ENCODE peak calls at places on chromosomes 6 and 20, in eight cellular contexts. U is GM20000; H is CD4-positive, alpha-beta T cell; K is CD8-positive, alpha-beta T cell; C is hepatocyte; M is BJ; G is IMR-90; O is thoracic aorta. V is an unnamed sample.

GRCh38 chr6:167849846-167850459 is 23.2 kb downstream of the AFDN start:
- DNase-seq in O (no peak), K (no peak), H (no peak), G (no peak), U (no peak), C (peak), M (no peak), V (no peak)

GRCh38 chr20:50980071-50980681 is 21.6 kb downstream of the MOCS3 start:
- DNase-seq in O (no peak), U (no peak), M (peak), G (peak), K (no peak), C (peak), H (no peak), V (peak)

GRCh38 chr6:24428615-24429014 is 25.9 kb downstream of the MRS2 start:
- DNase-seq in K (no peak), C (no peak), O (no peak), H (no peak), M (no peak), U (no peak), G (peak), V (no peak)

GRCh38 chr6:99270852-99271251 is 78.6 kb downstream of the FAXC start:
- DNase-seq in H (no peak), K (no peak), O (no peak), G (no peak), C (no peak), M (no peak), U (no peak), V (no peak)

GRCh38 chr20:10079964-10080363 is 45.2 kb downstream of the ANKEF1 start:
- DNase-seq in H (no peak), C (no peak), K (no peak), U (no peak), G (peak), O (no peak), M (peak), V (peak)

GRCh38 chr6:118468682-118469465 is 79.2 kb upstream of the PLN start:
- DNase-seq in U (no peak), H (no peak), O (no peak), K (no peak), M (no peak), C (peak), G (peak), V (no peak)

GRCh38 chr6:108176281-108177089 is 10.7 kb downstream of the NR2E1 start:
- DNase-seq in U (no peak), O (no peak), H (no peak), C (no peak), M (no peak), G (no peak), K (no peak), V (no peak)

GRCh38 chr6:11043961-11044711 is at the start of gene ELOVL2:
- DNase-seq in G (peak), M (no peak), K (peak), H (peak), C (peak), U (peak), O (no peak), V (no peak)

GRCh38 chr6:164207024-164207423 is 792.5 kb downstream of the QKI start:
- DNase-seq in C (no peak), H (no peak), K (no peak), U (no peak), O (no peak), G (no peak), M (no peak), V (no peak)

GRCh38 chr20:10537850-10538480 is 102.9 kb downstream of the SLX4IP start:
- DNase-seq in H (no peak), K (no peak), U (no peak), O (no peak), M (no peak), C (no peak), G (peak), V (no peak)

GRCh38 chr6:35485402-35485877 is 11.4 kb downstream of the TEAD3 start:
- DNase-seq in U (no peak), K (no peak), O (no peak), C (peak), H (no peak), M (no peak), G (no peak), V (no peak)

GRCh38 chr6:149983145-149983544 is 19.4 kb downstream of the ULBP1 start:
- DNase-seq in G (no peak), O (no peak), H (no peak), M (no peak), U (no peak), C (no peak), K (no peak), V (no peak)

GRCh38 chr6:34284563-34285545 is 36.0 kb upstream of the SMIM29 start:
- DNase-seq in O (no peak), M (peak), C (no peak), H (no peak), K (no peak), G (peak), U (no peak), V (peak)

GRCh38 chr6:10409160-10409765 is 5.6 kb downstream of the TFAP2A start:
- DNase-seq in U (no peak), O (no peak), K (no peak), M (no peak), H (no peak), G (no peak), C (no peak), V (no peak)

GRCh38 chr6:18248698-18249097 is 15.6 kb downstream of the DEK start:
- DNase-seq in U (no peak), G (no peak), H (no peak), M (no peak), C (no peak), K (no peak), O (no peak), V (no peak)

GRCh38 chr6:164085552-164086325 is 671.2 kb downstream of the QKI start:
- DNase-seq in C (no peak), H (no peak), G (no peak), K (no peak), U (no peak), O (peak), M (no peak), V (no peak)

GRCh38 chr6:79604583-79605037 is 26.5 kb upstream of the SH3BGRL2 start:
- DNase-seq in K (no peak), O (no peak), M (no peak), G (peak), C (peak), H (no peak), U (no peak), V (no peak)

GRCh38 chr6:169328112-169328801 is 74.6 kb upstream of the THBS2 start:
- DNase-seq in C (peak), O (no peak), G (peak), M (no peak), U (no peak), K (no peak), H (no peak), V (no peak)

GRCh38 chr20:34396408-34396807 is 33.3 kb downstream of the ITCH start:
- DNase-seq in M (no peak), C (no peak), G (no peak), H (no peak), K (no peak), U (no peak), O (no peak), V (no peak)

GRCh38 chr20:37943033-37943432 is 40.1 kb downstream of the VSTM2L start:
- DNase-seq in G (no peak), K (no peak), M (no peak), H (no peak), C (no peak), U (no peak), O (no peak), V (no peak)

DNA sequence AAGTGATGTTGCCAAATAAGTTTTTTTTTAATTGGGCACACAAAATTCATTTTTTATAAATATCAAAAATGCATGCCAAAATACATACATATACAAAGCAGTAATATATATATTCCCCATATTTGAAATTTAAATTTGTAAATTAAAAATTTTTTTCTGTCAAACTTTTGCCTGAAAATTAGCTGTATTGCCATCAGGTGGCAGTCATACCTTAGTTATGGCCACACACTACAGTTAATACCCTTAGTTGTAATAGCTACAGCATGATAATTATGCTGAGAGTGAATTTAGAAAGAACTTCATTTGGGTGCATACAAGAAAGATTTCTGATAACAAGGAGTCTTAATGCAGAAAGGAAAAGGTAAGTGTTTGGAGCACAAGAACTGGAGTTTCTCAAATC is 46.2 kb upstream of the SDHAF4 start:
- DNase-seq in K (no peak), M (no peak), O (no peak), U (peak), H (no peak), C (peak), G (peak), V (no peak)
- TF ChIP-seq CTCF in K (peak), M (peak), O (no peak), U (no peak), H (peak), C (peak), G (peak), V (peak)

DNA sequence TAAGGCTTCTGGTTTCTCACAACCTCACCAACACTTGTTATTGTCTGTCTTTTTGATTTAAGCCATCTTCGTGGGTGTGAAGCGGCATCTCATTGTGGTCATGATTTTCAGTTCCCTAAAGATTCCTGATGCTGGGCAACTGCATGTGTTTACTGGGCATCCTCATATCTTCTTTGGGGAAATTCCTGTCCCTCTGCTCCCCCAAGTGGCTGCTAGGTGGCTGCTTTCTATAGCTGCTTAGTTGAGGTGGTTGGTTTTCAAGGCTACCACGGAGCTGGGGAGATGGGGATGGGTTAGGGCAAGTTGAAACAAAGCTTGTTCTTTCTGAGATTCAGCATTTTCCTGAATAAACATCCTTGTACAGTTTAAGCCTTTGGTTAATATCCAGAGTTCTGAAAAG is 403.9 kb upstream of the SULF2 start:
- DNase-seq in G (no peak), U (peak), M (no peak), K (no peak), H (no peak), C (no peak), O (no peak), V (peak)
- TF ChIP-seq CTCF in G (no peak), U (peak), M (peak), K (no peak), H (no peak), C (peak), O (no peak), V (peak)

DNA sequence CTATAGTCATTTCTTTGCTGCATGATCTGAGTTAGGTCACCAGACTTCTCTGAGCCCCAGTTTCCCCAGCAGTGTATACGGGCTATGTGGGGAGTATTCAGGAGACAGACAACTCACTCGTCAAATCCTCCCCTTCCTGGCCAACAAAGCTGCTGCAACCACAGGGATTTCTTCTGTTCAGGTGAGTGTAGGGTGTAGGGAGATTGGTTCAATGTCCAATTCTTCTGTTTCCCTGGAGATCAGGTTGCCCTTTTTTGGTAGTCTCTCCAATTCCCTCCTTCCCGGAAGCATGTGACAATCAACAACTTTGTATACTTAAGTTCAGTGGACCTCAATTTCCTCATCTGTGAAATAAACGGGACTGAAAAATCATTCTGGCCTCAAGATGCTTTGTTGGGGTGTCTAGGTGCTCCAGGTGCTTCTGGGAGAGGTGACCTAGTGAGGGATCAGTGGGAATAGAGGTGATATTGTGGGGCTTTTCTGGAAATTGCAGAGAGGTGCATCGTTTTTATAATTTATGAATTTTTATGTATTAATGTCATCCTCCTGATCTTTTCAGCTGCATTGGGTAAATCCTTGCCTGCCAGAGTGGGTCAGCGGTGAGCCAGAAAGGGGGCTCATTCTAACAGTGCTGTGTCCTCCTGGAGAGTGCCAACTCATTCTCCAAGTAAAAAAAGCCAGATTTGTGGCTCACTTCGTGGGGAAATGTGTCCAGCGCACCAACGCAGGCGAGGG is 594 bp upstream of the CDKN1A start:
- DNase-seq in K (no peak), G (no peak), O (no peak), H (no peak), C (peak), M (no peak), U (no peak), V (no peak)
- TF ChIP-seq CTCF in K (no peak), G (no peak), O (no peak), H (no peak), C (no peak), M (no peak), U (no peak), V (no peak)

DNA sequence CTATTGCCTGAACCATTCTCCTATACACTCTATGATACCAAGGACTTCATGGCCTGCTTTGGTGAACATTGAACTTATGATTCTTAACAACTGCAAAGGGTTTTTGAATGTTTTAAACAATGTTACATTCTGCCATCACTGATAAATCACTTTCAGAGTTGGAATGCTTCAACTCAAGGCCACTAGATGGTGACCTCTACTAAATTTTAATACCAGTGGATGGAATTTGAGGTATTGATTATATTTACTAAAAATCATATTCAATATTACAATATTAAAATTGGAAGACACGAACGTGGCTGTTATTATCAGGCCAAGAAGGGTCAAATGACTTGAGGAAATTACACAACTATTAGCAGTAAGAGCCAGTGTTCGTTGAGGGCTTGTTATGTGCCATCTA is 18.6 kb downstream of the MYCT1 start:
- DNase-seq in O (no peak), C (no peak), K (no peak), H (no peak), G (no peak), M (no peak), U (no peak), V (no peak)
- TF ChIP-seq CTCF in O (no peak), C (no peak), K (no peak), H (no peak), G (peak), M (peak), U (no peak), V (no peak)

GRCh38 chr6:146027586-146028249 is 1.1 kb upstream of the GRM1 start:
- DNase-seq in G (no peak), K (no peak), O (no peak), C (no peak), H (no peak), M (no peak), U (no peak), V (no peak)
- TF ChIP-seq CTCF in G (no peak), K (no peak), O (no peak), C (no peak), H (no peak), M (no peak), U (no peak), V (no peak)

GRCh38 chr20:31544600-31544999 is 30.4 kb downstream of the HM13 start:
- DNase-seq in C (no peak), G (no peak), M (no peak), K (no peak), O (no peak), U (no peak), H (no peak), V (no peak)

GRCh38 chr20:31549513-31549880 is 35.3 kb downstream of the HM13 start:
- DNase-seq in M (no peak), G (no peak), U (no peak), H (no peak), O (no peak), C (peak), K (no peak), V (no peak)

GRCh38 chr20:31547720-31548298 is 33.6 kb downstream of the HM13 start:
- DNase-seq in M (no peak), C (no peak), K (no peak), H (no peak), U (no peak), G (no peak), O (no peak), V (no peak)

GRCh38 chr20:31548823-31549512 is 34.7 kb downstream of the HM13 start:
- DNase-seq in G (no peak), U (no peak), O (no peak), C (peak), K (no peak), M (no peak), H (no peak), V (no peak)

GRCh38 chr20:31547017-31547675 is 32.9 kb downstream of the HM13 start:
- DNase-seq in H (peak), C (peak), M (peak), U (peak), K (peak), G (peak), O (no peak), V (peak)
- TF ChIP-seq CTCF in H (no peak), C (no peak), M (peak), U (no peak), K (no peak), G (no peak), O (no peak), V (no peak)

GRCh38 chr6:29516108-29516507 is 28.4 kb upstream of the MAS1L start:
- DNase-seq in G (peak), C (no peak), H (no peak), U (no peak), K (no peak), M (no peak), O (no peak), V (no peak)

GRCh38 chr6:29517728-29518440 is 30.1 kb upstream of the MAS1L start:
- DNase-seq in G (no peak), C (no peak), O (no peak), K (no peak), H (no peak), U (no peak), M (no peak), V (no peak)

GRCh38 chr6:29519291-29520010 is 31.7 kb upstream of the MAS1L start:
- DNase-seq in M (no peak), O (no peak), K (no peak), U (no peak), H (no peak), C (no peak), G (no peak), V (no peak)

GRCh38 chr6:29520232-29520631 is 32.5 kb upstream of the MAS1L start:
- DNase-seq in C (no peak), G (no peak), H (no peak), M (no peak), U (no peak), K (no peak), O (no peak), V (no peak)

GRCh38 chr6:29517245-29517644 is 29.5 kb upstream of the MAS1L start:
- DNase-seq in K (no peak), G (no peak), M (no peak), U (no peak), O (no peak), H (no peak), C (no peak), V (no peak)
- TF ChIP-seq CTCF in K (no peak), G (no peak), M (no peak), U (no peak), O (no peak), H (no peak), C (no peak), V (no peak)

DNA sequence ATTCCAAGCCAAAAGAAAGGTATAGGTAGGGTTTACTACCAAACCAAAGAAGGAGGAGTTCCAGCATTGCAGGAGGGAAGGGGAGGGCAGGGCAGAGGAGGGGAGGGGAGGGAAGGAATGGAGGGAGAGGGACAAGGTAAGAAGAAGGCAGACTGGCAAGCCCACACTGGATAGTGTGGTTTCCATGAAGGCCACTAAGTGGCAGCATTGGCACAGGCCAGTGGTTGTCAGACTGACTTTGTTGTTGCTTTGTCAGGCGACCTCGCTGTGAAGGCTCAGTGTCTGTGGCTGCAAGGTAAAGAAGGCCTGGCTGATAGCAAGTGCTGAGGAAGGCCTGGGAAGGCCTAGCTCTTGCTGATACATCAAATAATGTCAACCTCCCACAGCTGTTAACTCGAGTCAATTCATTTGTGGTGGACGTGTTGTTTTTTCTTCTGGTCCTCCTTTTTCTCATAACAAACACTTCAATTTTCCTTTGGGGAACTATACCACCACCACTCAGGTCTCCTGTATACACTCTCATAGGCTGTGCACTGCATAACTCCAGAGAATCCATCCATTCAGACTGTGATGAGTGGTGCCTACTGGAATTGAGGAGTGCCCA is 7.7 kb upstream of the ZNF334 start:
- DNase-seq in G (peak), O (no peak), U (peak), H (no peak), K (peak), C (peak), M (no peak), V (peak)
- TF ChIP-seq CTCF in G (peak), O (peak), U (peak), H (no peak), K (peak), C (peak), M (peak), V (peak)